ENCODE peak calls at places on chromosomes 4 and X, in five cellular contexts. P is NCI-H510A treated with DMSO at 0.1 percent for 48 hours, Z is T-cell, H is endothelial cell, U is Kasumi-1. O is an unnamed sample.

GRCh38 chr4:19254476-19254875 is 997.2 kb upstream of the SLIT2 start:
- DNase-seq in P (no peak), Z (no peak), H (no peak), U (no peak), O (no peak)

GRCh38 chr4:77695769-77696168 is 90.1 kb downstream of the CXCL13 start:
- DNase-seq in P (no peak), Z (no peak), H (no peak), U (peak), O (peak)

GRCh38 chrX:136215559-136215958 is 35.6 kb downstream of the MAP7D3 start:
- DNase-seq in P (no peak), Z (no peak), H (no peak), U (no peak), O (no peak)

GRCh38 chr4:127140306-127140705 is 492.5 kb upstream of the INTU start:
- DNase-seq in P (peak), Z (no peak), H (no peak), U (no peak), O (no peak)

GRCh38 chrX:149495573-149496071 is 9.5 kb downstream of the IDS start:
- DNase-seq in P (no peak), Z (no peak), H (no peak), U (no peak), O (no peak)

GRCh38 chrX:18410038-18410437 is 15.4 kb upstream of the CDKL5 start:
- DNase-seq in P (peak), Z (no peak), H (no peak), U (peak), O (peak)

GRCh38 chrX:12702509-12703091 is 88.6 kb upstream of the PRPS2 start:
- DNase-seq in P (peak), Z (no peak), H (peak), U (peak), O (peak)

GRCh38 chrX:25527596-25527995 is 511.8 kb upstream of the ARX start:
- DNase-seq in P (no peak), Z (no peak), H (no peak), U (no peak), O (peak)

GRCh38 chr4:101938836-101939235 is 148.3 kb downstream of the BANK1 start:
- DNase-seq in P (no peak), Z (no peak), H (no peak), U (no peak), O (no peak)